ENCODE peak calls at places on chromosome 20, in five cellular contexts. R, T, A, V and D are unnamed samples.

GRCh38 chr20:57481281-57481711 is 43.6 kb downstream of the CTCFL start:
- DNase-seq in R (no peak), T (no peak), A (no peak), V (no peak), D (no peak)

GRCh38 chr20:35297153-35297552 is 4.9 kb upstream of the FAM83C start:
- DNase-seq in R (no peak), T (no peak), A (no peak), V (no peak), D (no peak)

GRCh38 chr20:58690851-58691250 is 1.7 kb upstream of the NPEPL1 start:
- DNase-seq in R (no peak), T (no peak), A (peak), V (no peak), D (peak)

GRCh38 chr20:57999465-58000111 is 228.9 kb downstream of the ANKRD60 start:
- DNase-seq in R (no peak), T (peak), A (no peak), V (no peak), D (no peak)

GRCh38 chr20:25014816-25015215 is 22.3 kb upstream of the APMAP start:
- DNase-seq in R (no peak), T (no peak), A (peak), V (no peak), D (no peak)

GRCh38 chr20:13868331-13868730 is 83.5 kb downstream of the NDUFAF5 start:
- DNase-seq in R (no peak), T (no peak), A (no peak), V (no peak), D (peak)

GRCh38 chr20:1987826-1988225 is 6.0 kb downstream of the PDYN start:
- DNase-seq in R (no peak), T (no peak), A (no peak), V (no peak), D (no peak)

GRCh38 chr20:33909331-33909921 is 84.3 kb upstream of the RALY start:
- DNase-seq in R (no peak), T (no peak), A (peak), V (no peak), D (peak)

GRCh38 chr20:7985916-7986315 is 33.6 kb downstream of the TMX4 start:
- DNase-seq in R (no peak), T (no peak), A (no peak), V (no peak), D (no peak)

GRCh38 chr20:23631226-23631822 is 6.4 kb downstream of the CST3 start:
- DNase-seq in R (no peak), T (no peak), A (no peak), V (no peak), D (no peak)

GRCh38 chr20:46022411-46023147 is 6.4 kb upstream of the SLC12A5 start:
- DNase-seq in R (peak), T (peak), A (peak), V (peak), D (peak)

GRCh38 chr20:15310361-15310760 is 972.9 kb upstream of the FLRT3 start:
- DNase-seq in R (no peak), T (no peak), A (no peak), V (no peak), D (no peak)

GRCh38 chr20:58868795-58869194 is 16.3 kb downstream of the GNAS start:
- DNase-seq in R (no peak), T (no peak), A (no peak), V (no peak), D (no peak)

GRCh38 chr20:35387334-35387733 is 24.4 kb downstream of the UQCC1 start:
- DNase-seq in R (no peak), T (no peak), A (no peak), V (no peak), D (peak)

GRCh38 chr20:2713285-2713684 is 20.7 kb downstream of the EBF4 start:
- DNase-seq in R (no peak), T (no peak), A (no peak), V (no peak), D (no peak)

GRCh38 chr20:44770480-44771171 is 25.0 kb downstream of the KCNK15 start:
- DNase-seq in R (no peak), T (no peak), A (no peak), V (no peak), D (no peak)

GRCh38 chr20:58133020-58133419 is 95.4 kb downstream of the ANKRD60 start:
- DNase-seq in R (no peak), T (no peak), A (no peak), V (no peak), D (no peak)

GRCh38 chr20:19981091-19981490 is 36.1 kb upstream of the NAA20 start:
- DNase-seq in R (no peak), T (no peak), A (no peak), V (no peak), D (peak)

GRCh38 chr20:58127731-58128130 is 100.7 kb downstream of the ANKRD60 start:
- DNase-seq in R (no peak), T (peak), A (no peak), V (no peak), D (peak)

GRCh38 chr20:24206995-24207394 is 218.4 kb upstream of the GGTLC1 start:
- DNase-seq in R (no peak), T (no peak), A (no peak), V (no peak), D (no peak)

GRCh38 chr20:34553366-34553867 is 5.1 kb upstream of the MAP1LC3A start:
- DNase-seq in R (no peak), T (no peak), A (peak), V (no peak), D (no peak)

GRCh38 chr20:20712004-20712473 is 405 bp downstream of the RALGAPA2 start:
- DNase-seq in R (no peak), T (peak), A (peak), V (no peak), D (no peak)

GRCh38 chr20:18272451-18272850 is 15.9 kb upstream of the ZNF133 start:
- DNase-seq in R (no peak), T (no peak), A (no peak), V (no peak), D (no peak)

GRCh38 chr20:51360451-51361230 is 181.9 kb downstream of the NFATC2 start:
- DNase-seq in R (no peak), T (no peak), A (no peak), V (no peak), D (peak)

GRCh38 chr20:23231561-23232218 is 118.9 kb upstream of the NXT1 start:
- DNase-seq in R (no peak), T (no peak), A (no peak), V (no peak), D (peak)

GRCh38 chr20:62952373-62953166 is at the start of gene SLC17A9:
- DNase-seq in R (no peak), T (no peak), A (peak), V (no peak), D (peak)

GRCh38 chr20:50460608-50461268 is 49.4 kb upstream of the PTPN1 start:
- DNase-seq in R (peak), T (peak), A (peak), V (peak), D (peak)

GRCh38 chr20:11193241-11193640 is 519.4 kb upstream of the JAG1 start:
- DNase-seq in R (no peak), T (no peak), A (no peak), V (no peak), D (peak)

GRCh38 chr20:49698477-49698876 is 15.2 kb downstream of the B4GALT5 start:
- DNase-seq in R (no peak), T (no peak), A (no peak), V (no peak), D (no peak)

GRCh38 chr20:62219101-62219991 is 732 bp downstream of the HRH3 start:
- DNase-seq in R (no peak), T (peak), A (no peak), V (no peak), D (no peak)

GRCh38 chr20:15236812-15237211 is 899.4 kb upstream of the FLRT3 start:
- DNase-seq in R (no peak), T (peak), A (peak), V (no peak), D (peak)

GRCh38 chr20:15596220-15596875 is 976.9 kb downstream of the KIF16B start:
- DNase-seq in R (no peak), T (no peak), A (no peak), V (no peak), D (no peak)

GRCh38 chr20:58109918-58110635 is 118.4 kb downstream of the ANKRD60 start:
- DNase-seq in R (no peak), T (no peak), A (no peak), V (no peak), D (no peak)

GRCh38 chr20:64229537-64230061 is 25.9 kb upstream of the PCMTD2 start:
- DNase-seq in R (no peak), T (peak), A (no peak), V (no peak), D (no peak)